ENCODE peak calls at places on chromosomes 1 and 21, in eight cellular contexts. E, Y, Q, R, C, X, T and F are unnamed samples.

GRCh38 chr21:28447453-28447852 is 545.2 kb downstream of the LTN1 start:
- DNase-seq in E (no peak), Y (no peak), Q (no peak), R (no peak), C (no peak), X (no peak), T (no peak), F (no peak)

GRCh38 chr1:200875416-200875815 is 2.6 kb downstream of the GPR25 start:
- DNase-seq in E (peak), Y (no peak), Q (no peak), R (no peak), C (no peak), X (no peak), T (no peak), F (no peak)

GRCh38 chr1:25747046-25747705 is 52.8 kb upstream of the SELENON start:
- DNase-seq in E (no peak), Y (no peak), Q (no peak), R (no peak), C (no peak), X (no peak), T (no peak), F (no peak)

GRCh38 chr1:172545349-172546004 is 12.5 kb downstream of the SUCO start:
- DNase-seq in E (no peak), Y (no peak), Q (no peak), R (no peak), C (no peak), X (no peak), T (no peak), F (no peak)

GRCh38 chr1:45364294-45364693 is 24.1 kb upstream of the MUTYH start:
- DNase-seq in E (no peak), Y (no peak), Q (no peak), R (no peak), C (no peak), X (no peak), T (no peak), F (no peak)

GRCh38 chr1:21815724-21816311 is 3.8 kb downstream of the LDLRAD2 start:
- DNase-seq in E (no peak), Y (no peak), Q (no peak), R (peak), C (no peak), X (no peak), T (no peak), F (no peak)

GRCh38 chr1:19815801-19816736 is 986 bp upstream of the RNF186 start:
- DNase-seq in E (no peak), Y (no peak), Q (peak), R (peak), C (no peak), X (no peak), T (no peak), F (no peak)

GRCh38 chr1:244945109-244945671 is 80.8 kb upstream of the HNRNPU start:
- DNase-seq in E (no peak), Y (no peak), Q (no peak), R (no peak), C (no peak), X (no peak), T (no peak), F (no peak)

GRCh38 chr1:13224480-13225060 is 1.4 kb downstream of the PRAMEF18 start:
- DNase-seq in E (no peak), Y (no peak), Q (no peak), R (no peak), C (no peak), X (no peak), T (no peak), F (no peak)

GRCh38 chr1:32666866-32667566 is 16.0 kb downstream of the RBBP4 start:
- DNase-seq in E (no peak), Y (no peak), Q (no peak), R (peak), C (no peak), X (no peak), T (no peak), F (no peak)

GRCh38 chr1:171718216-171718615 is 23.6 kb downstream of the VAMP4 start:
- DNase-seq in E (no peak), Y (no peak), Q (no peak), R (no peak), C (no peak), X (no peak), T (no peak), F (no peak)

GRCh38 chr1:58811303-58811702 is 27.5 kb upstream of the JUN start:
- DNase-seq in E (no peak), Y (no peak), Q (peak), R (no peak), C (no peak), X (no peak), T (no peak), F (no peak)

GRCh38 chr21:18411565-18411964 is 8.0 kb upstream of the TMPRSS15 start:
- DNase-seq in E (no peak), Y (no peak), Q (no peak), R (no peak), C (no peak), X (no peak), T (no peak), F (no peak)

GRCh38 chr1:166844791-166845190 is 5.5 kb downstream of the POGK start:
- DNase-seq in E (no peak), Y (no peak), Q (no peak), R (no peak), C (no peak), X (no peak), T (no peak), F (no peak)

GRCh38 chr1:53616927-53617326 is 122.0 kb downstream of the GLIS1 start:
- DNase-seq in E (no peak), Y (no peak), Q (no peak), R (no peak), C (no peak), X (no peak), T (no peak), F (no peak)